ENCODE peak calls at places on chromosomes 5 and 9, in ten cellular contexts. Y, C, L, B, F, A, E, V, U and M are unnamed samples.

GRCh38 chr9:121731919-121732318 is 80.5 kb downstream of the DAB2IP start:
- DNase-seq in Y (no peak), F (no peak), U (no peak), L (no peak), C (no peak), B (no peak), V (no peak), E (no peak), A (no peak), M (no peak)

GRCh38 chr9:108550111-108550510 is 305.7 kb downstream of the ACTL7B start:
- DNase-seq in A (no peak), B (no peak), V (no peak), Y (no peak), U (no peak), E (no peak), L (no peak), F (no peak), C (no peak), M (no peak)

GRCh38 chr5:96516631-96517071 is 83.6 kb upstream of the PCSK1 start:
- DNase-seq in Y (no peak), V (no peak), L (no peak), E (no peak), U (no peak), C (no peak), A (no peak), B (no peak), F (no peak), M (no peak)

GRCh38 chr5:146707316-146707715 is 171.2 kb downstream of the PPP2R2B start:
- DNase-seq in A (no peak), C (no peak), L (no peak), F (no peak), Y (no peak), E (no peak), V (no peak), B (no peak), U (no peak), M (no peak)

GRCh38 chr5:2353871-2354440 is 397.5 kb downstream of the IRX2 start:
- DNase-seq in B (no peak), E (no peak), A (no peak), V (no peak), L (no peak), Y (no peak), F (no peak), U (no peak), C (no peak), M (no peak)

GRCh38 chr5:164998142-164998541 is 1492.7 kb downstream of the MAT2B start:
- DNase-seq in E (no peak), L (no peak), B (no peak), C (no peak), F (no peak), V (no peak), U (no peak), A (no peak), Y (no peak), M (no peak)

GRCh38 chr5:131538177-131538593 is 96.8 kb downstream of the RAPGEF6 start:
- DNase-seq in L (no peak), V (no peak), E (no peak), B (no peak), A (no peak), Y (peak; percentile 70), F (peak; percentile 28), U (no peak), C (no peak), M (no peak)

GRCh38 chr9:93205045-93205768 is 21.3 kb downstream of the WNK2 start:
- DNase-seq in C (no peak), E (peak; percentile 67), V (peak; percentile 43), B (peak; percentile 91), L (no peak), Y (peak; percentile 49), F (no peak), A (no peak), U (no peak), M (no peak)

GRCh38 chr5:98928802-98929122 is at the start of gene CHD1:
- DNase-seq in V (peak; percentile 95), E (peak; percentile 95), F (peak; percentile 86), C (peak; percentile 88), Y (peak; percentile 97), A (peak; percentile 97), B (peak; percentile 98), L (peak; percentile 67), U (peak; percentile 92), M (peak; percentile 96)

GRCh38 chr9:110538621-110539020 is 40.9 kb downstream of the SVEP1 start:
- DNase-seq in B (no peak), C (no peak), L (no peak), E (no peak), Y (no peak), U (no peak), F (no peak), V (no peak), A (no peak), M (no peak)

GRCh38 chr5:88826959-88827585 is 55.9 kb downstream of the MEF2C start:
- DNase-seq in V (no peak), A (peak; percentile 82), C (no peak), U (peak; percentile 50), L (peak; percentile 38), Y (peak; percentile 70), E (no peak), B (peak; percentile 50), F (peak; percentile 72), M (peak; percentile 32)

GRCh38 chr5:127492854-127493738 is 24.3 kb upstream of the PRRC1 start:
- DNase-seq in V (no peak), L (no peak), A (peak; percentile 73), Y (peak; percentile 63), E (no peak), C (no peak), U (no peak), F (no peak), B (peak; percentile 59), M (no peak)

GRCh38 chr9:105290401-105290800 is 46.0 kb downstream of the SLC44A1 start:
- DNase-seq in L (no peak), Y (peak; percentile 60), U (no peak), A (no peak), E (no peak), C (no peak), V (no peak), F (peak; percentile 12), B (no peak), M (no peak)

GRCh38 chr5:95836544-95836943 is 14.0 kb upstream of the GLRX start:
- DNase-seq in B (no peak), U (no peak), C (no peak), Y (no peak), V (no peak), F (no peak), L (no peak), E (no peak), A (no peak), M (no peak)

GRCh38 chr9:108562176-108562575 is 293.6 kb downstream of the ACTL7B start:
- DNase-seq in F (no peak), C (no peak), E (no peak), L (no peak), V (no peak), B (no peak), U (no peak), Y (no peak), A (no peak), M (no peak)

GRCh38 chr9:37406603-37407401 is 15.7 kb upstream of the GRHPR start:
- DNase-seq in F (no peak), B (no peak), Y (no peak), A (no peak), U (no peak), E (no peak), V (no peak), C (no peak), L (no peak), M (no peak)

GRCh38 chr5:43192558-43193170 is 639 bp downstream of the NIM1K start:
- DNase-seq in E (peak; percentile 55), F (no peak), B (peak; percentile 32), L (no peak), Y (peak; percentile 57), A (no peak), U (peak; percentile 7), C (peak; percentile 3), V (no peak), M (no peak)

GRCh38 chr5:76379316-76379715 is 23.8 kb upstream of the IQGAP2 start:
- DNase-seq in V (no peak), B (no peak), E (no peak), F (no peak), L (no peak), Y (peak; percentile 13), A (no peak), C (no peak), U (no peak), M (no peak)

GRCh38 chr9:91958179-91958578 is 8.2 kb upstream of the ROR2 start:
- DNase-seq in B (no peak), C (no peak), L (no peak), Y (no peak), U (no peak), E (no peak), A (no peak), V (no peak), F (no peak), M (no peak)